ENCODE peak calls at places on chromosomes 13 and 19, in five cellular contexts. P is neuronal stem cell; J is GM23248; F is cardiac muscle cell; R is effector memory CD4-positive, alpha-beta T cell. B is an unnamed sample.

GRCh38 chr19:47613165-47614146 is 4.5 kb downstream of the BICRA start:
- DNase-seq in F (peak; percentile 60), J (peak; percentile 88), P (peak; percentile 51), R (no peak), B (peak; percentile 27)

GRCh38 chr19:39237200-39238184 is 7.3 kb downstream of the IFNL3 start:
- DNase-seq in R (no peak), P (no peak), J (no peak), F (peak; percentile 21), B (peak; percentile 50)

GRCh38 chr13:48319458-48320395 is 16.2 kb downstream of the RB1 start:
- DNase-seq in J (no peak), P (no peak), R (no peak), F (no peak), B (no peak)

GRCh38 chr13:44812818-44813217 is 176.5 kb downstream of the NUFIP1 start:
- DNase-seq in P (no peak), J (peak; percentile 11), F (no peak), R (no peak), B (no peak)

GRCh38 chr13:94056362-94056990 is 423.0 kb downstream of the DCT start:
- DNase-seq in F (no peak), R (no peak), J (peak; percentile 68), P (no peak), B (no peak)

GRCh38 chr13:42875448-42876269 is 94.3 kb downstream of the FAM216B start:
- DNase-seq in F (peak; percentile 20), P (peak; percentile 30), R (no peak), J (peak; percentile 9), B (no peak)

GRCh38 chr13:41199526-41199925 is 5.2 kb upstream of the KBTBD7 start:
- DNase-seq in F (no peak), J (no peak), P (no peak), R (no peak), B (no peak)

GRCh38 chr13:23570099-23570926 is at the start of gene TNFRSF19:
- DNase-seq in F (peak; percentile 80), P (no peak), J (peak; percentile 87), R (no peak), B (no peak)

GRCh38 chr13:29527916-29528315 is 67.6 kb downstream of the SLC7A1 start:
- DNase-seq in F (no peak), P (no peak), R (no peak), J (no peak), B (no peak)

GRCh38 chr19:49862411-49863253 is 4.7 kb downstream of the PNKP start:
- DNase-seq in J (no peak), R (no peak), F (peak; percentile 60), P (no peak), B (peak; percentile 44)

GRCh38 chr13:68369739-68370138 is 1139.6 kb upstream of the PCDH9 start:
- DNase-seq in F (no peak), R (no peak), J (no peak), P (no peak), B (no peak)

GRCh38 chr13:86946734-86947133 is 724.4 kb upstream of the SLITRK5 start:
- DNase-seq in J (no peak), R (no peak), P (no peak), F (no peak), B (no peak)

GRCh38 chr19:3818918-3819317 is 32.7 kb upstream of the MATK start:
- DNase-seq in F (no peak), P (no peak), R (no peak), J (no peak), B (no peak)

GRCh38 chr13:51105046-51105445 is 6.0 kb downstream of the C13orf42 start:
- DNase-seq in J (no peak), R (no peak), F (no peak), P (no peak), B (no peak)

GRCh38 chr19:50371914-50372475 is 4.3 kb upstream of the NR1H2 start:
- DNase-seq in P (no peak), R (no peak), J (peak; percentile 32), F (no peak), B (no peak)

GRCh38 chr19:6286676-6287075 is 6.9 kb upstream of the MLLT1 start:
- DNase-seq in F (no peak), J (no peak), P (no peak), R (no peak), B (no peak)

GRCh38 chr19:10911579-10912363 is 16.7 kb downstream of the YIPF2 start:
- DNase-seq in J (no peak), F (no peak), R (no peak), P (no peak), B (no peak)

GRCh38 chr13:49495783-49496762 is at the start of gene PHF11:
- DNase-seq in J (peak; percentile 91), R (peak; percentile 81), F (peak; percentile 64), P (peak; percentile 46), B (peak; percentile 95)

GRCh38 chr13:27250833-27251165 is 559 bp upstream of the RPL21 start:
- DNase-seq in R (no peak), P (no peak), J (peak; percentile 36), F (no peak), B (no peak)

GRCh38 chr13:24008679-24009078 is 111.4 kb upstream of the C1QTNF9B start:
- DNase-seq in P (no peak), F (no peak), J (peak; percentile 44), R (no peak), B (no peak)

GRCh38 chr19:56141416-56141992 is 417 bp downstream of the ZNF444 start:
- DNase-seq in R (no peak), F (peak; percentile 21), P (no peak), J (peak; percentile 59), B (peak; percentile 31)

GRCh38 chr19:3362217-3362907 is 4.0 kb upstream of the NFIC start:
- DNase-seq in J (no peak), R (no peak), F (no peak), P (no peak), B (no peak)

GRCh38 chr19:50427997-50428425 is 4.7 kb upstream of the MYBPC2 start:
- DNase-seq in P (no peak), R (no peak), J (peak; percentile 73), F (peak; percentile 34), B (peak; percentile 92)

GRCh38 chr13:80742027-80742426 is 401.1 kb upstream of the SPRY2 start:
- DNase-seq in J (no peak), F (no peak), P (no peak), R (no peak), B (no peak)

DNA sequence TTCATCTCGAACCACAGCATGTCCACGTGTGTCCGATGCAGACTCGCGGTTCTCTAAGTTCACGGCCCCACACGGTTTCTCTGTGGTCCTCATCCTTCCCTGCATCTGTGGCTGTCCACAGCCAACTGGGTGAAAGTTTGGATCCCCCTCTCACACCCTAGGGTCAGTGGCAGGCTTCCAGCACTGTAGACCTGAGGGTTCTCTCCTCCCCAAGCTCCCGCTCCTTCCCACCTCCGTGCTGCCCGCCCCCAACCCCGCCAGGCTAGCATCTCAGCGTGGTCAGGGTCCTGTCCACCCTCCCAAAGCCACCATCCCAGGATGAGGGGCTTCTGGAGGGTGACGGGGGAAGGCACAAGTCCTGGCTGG is 3.0 kb downstream of the ANGPTL4 start:
- DNase-seq in F (no peak), P (no peak), J (peak; percentile 40), R (no peak), B (peak; percentile 19)
- H3K27ac ChIP-seq in F (no peak overlapping the region), P (no peak overlapping the region), J (no peak overlapping the region), R (no peak overlapping the region), B (no peak overlapping the region)

DNA sequence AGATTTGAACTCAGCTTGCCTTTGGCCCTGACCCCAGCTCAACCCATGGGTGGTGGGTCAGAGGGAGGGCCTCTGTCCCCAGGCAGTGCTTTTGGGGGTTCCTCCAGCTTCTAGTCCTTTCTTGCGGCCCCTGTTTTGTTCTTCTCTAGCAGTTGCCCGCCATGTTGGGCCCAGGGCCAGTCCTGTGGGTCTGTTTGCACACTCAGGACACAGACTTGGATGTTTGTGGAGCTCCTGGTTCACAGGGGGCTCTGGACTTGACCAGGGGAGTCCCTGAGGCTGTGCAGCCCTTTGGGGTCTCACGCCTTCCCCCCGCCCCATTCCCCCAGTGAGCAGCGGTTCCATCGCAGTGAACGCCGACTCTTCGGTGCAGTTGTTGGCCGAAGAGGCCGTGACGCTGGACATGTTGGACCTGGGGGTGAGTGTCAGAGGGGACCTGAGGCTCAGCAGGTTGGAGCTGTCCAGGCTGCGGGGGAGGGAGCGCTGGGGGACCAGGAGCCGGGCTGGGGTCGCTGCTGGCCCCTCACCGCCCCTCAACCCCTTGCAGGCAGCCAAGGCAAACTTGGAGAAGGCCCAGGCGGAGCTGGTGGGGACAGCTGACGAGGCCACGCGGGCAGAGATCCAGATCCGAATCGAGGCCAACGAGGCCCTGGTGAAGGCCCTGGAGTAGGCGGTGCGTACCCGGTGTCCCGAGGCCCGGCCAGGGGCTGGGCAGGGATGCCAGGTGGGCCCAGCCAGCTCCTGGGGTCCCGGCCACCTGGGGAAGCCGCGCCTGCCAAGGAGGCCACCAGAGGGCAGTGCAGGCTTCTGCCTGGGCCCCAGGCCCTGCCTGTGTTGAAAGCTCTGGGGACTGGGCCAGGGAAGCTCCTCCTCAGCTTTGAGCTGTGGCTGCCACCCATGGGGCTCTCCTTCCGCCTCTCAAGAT is 2.5 kb downstream of the ATP5F1D start:
- DNase-seq in R (peak; percentile 73), P (no peak), F (peak; percentile 88), J (peak; percentile 94), B (peak; percentile 91)
- H3K27ac ChIP-seq in R (peak overlapping the region; percentile 11), P (no peak overlapping the region), F (peak overlapping the region; percentile 81), J (peak overlapping the region; percentile 67), B (peak overlapping the region; percentile 88)

GRCh38 chr13:20702530-20702929 is 969 bp upstream of the IL17D start:
- DNase-seq in R (no peak), P (no peak), F (no peak), J (peak; percentile 47), B (no peak)
- H3K27ac ChIP-seq in R (no peak overlapping the region), P (no peak overlapping the region), F (no peak overlapping the region), J (no peak overlapping the region), B (no peak overlapping the region)

DNA sequence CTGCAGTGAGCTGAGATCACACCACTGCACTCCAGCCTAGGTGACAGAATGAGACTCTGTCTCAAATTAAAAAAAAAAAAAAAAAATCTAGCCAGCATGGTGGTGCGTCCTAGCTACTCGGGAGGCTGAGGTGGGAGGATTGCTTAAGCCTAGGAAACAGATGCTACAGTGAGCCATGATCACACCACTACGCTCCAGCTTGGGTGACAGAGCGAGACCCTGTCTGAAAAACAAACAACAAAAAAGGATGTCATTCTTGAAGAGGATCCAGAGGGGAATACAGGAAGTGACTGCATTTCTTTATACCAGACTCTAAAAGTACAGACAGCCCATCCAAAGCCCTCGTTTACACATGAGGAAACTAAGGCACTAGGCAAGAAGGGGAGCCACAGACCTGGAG is 55.2 kb downstream of the EPS15L1 start:
- DNase-seq in P (no peak), J (no peak), F (no peak), R (no peak), B (no peak)
- H3K27ac ChIP-seq in P (no peak overlapping the region), J (no peak overlapping the region), F (no peak overlapping the region), R (no peak overlapping the region), B (no peak overlapping the region)

GRCh38 chr13:99432637-99433542 is 68.4 kb upstream of the TM9SF2 start:
- DNase-seq in P (peak; percentile 49), F (peak; percentile 21), J (peak; percentile 92), R (peak; percentile 87), B (peak; percentile 24)
- H3K27ac ChIP-seq in P (peak overlapping the region; percentile 73), F (no peak overlapping the region), J (peak overlapping the region; percentile 67), R (peak overlapping the region; percentile 83), B (no peak overlapping the region)

GRCh38 chr19:18496167-18496979 is 25.5 kb downstream of the ELL start:
- DNase-seq in P (no peak), J (peak; percentile 91), F (no peak), R (peak; percentile 81), B (peak; percentile 88)
- H3K27ac ChIP-seq in P (no peak overlapping the region), J (peak overlapping the region; percentile 59), F (no peak overlapping the region), R (peak overlapping the region; percentile 90), B (peak overlapping the region; percentile 47)

DNA sequence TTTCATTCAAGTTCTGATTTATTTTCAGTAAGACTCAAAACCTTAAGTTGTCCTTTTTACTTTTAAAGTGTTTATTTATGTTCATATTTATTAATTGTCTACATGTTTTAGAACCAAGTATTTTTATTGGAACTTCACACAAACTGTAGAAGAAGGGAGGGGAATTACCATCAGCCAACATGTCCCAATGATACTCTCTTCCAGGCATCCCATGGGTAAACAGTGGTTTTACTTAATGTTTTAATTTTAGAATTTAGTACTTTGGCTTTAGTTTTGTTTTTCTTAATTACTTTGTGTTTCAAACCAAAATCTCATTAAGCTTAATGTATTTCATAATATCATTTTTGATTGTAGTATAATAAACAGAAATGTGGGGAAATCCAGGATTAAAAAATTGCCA is 5.2 kb downstream of the TNFSF13B start:
- DNase-seq in R (no peak), J (no peak), P (no peak), F (no peak), B (no peak)
- H3K27ac ChIP-seq in R (no peak overlapping the region), J (no peak overlapping the region), P (no peak overlapping the region), F (no peak overlapping the region), B (no peak overlapping the region)

B was measured in thyroid gland.